ENCODE peak calls at places on chromosomes 12 and 14, in seven cellular contexts. W, C, E, B, M, L and U are unnamed samples.

GRCh38 chr12:123712780-123713319 is 697 bp downstream of the ATP6V0A2 start:
- DNase-seq in L (no peak), B (no peak), W (no peak), E (peak), M (no peak), C (no peak), U (no peak)

GRCh38 chr14:62706217-62706616 is 339.0 kb downstream of the KCNH5 start:
- DNase-seq in E (no peak), W (no peak), B (no peak), C (no peak), L (no peak), M (no peak), U (no peak)

GRCh38 chr12:109542014-109542413 is 31.3 kb downstream of the MMAB start:
- DNase-seq in W (no peak), E (no peak), C (no peak), M (no peak), B (no peak), L (no peak), U (no peak)

GRCh38 chr12:26971963-26972362 is 33.7 kb downstream of the FGFR1OP2 start:
- DNase-seq in M (no peak), C (no peak), W (no peak), E (no peak), B (no peak), L (no peak), U (no peak)

GRCh38 chr14:35331605-35332516 is 39.7 kb downstream of the PSMA6 start:
- DNase-seq in M (no peak), B (no peak), E (peak), C (no peak), L (no peak), W (no peak), U (no peak)

GRCh38 chr12:60684988-60685655 is 1089.3 kb downstream of the SLC16A7 start:
- DNase-seq in E (no peak), C (no peak), L (no peak), B (no peak), W (no peak), M (no peak), U (no peak)

GRCh38 chr12:15788266-15789214 is 648 bp downstream of the EPS8 start:
- DNase-seq in B (no peak), L (peak), W (peak), C (no peak), M (peak), E (peak), U (no peak)

GRCh38 chr12:89038831-89039509 is 313.3 kb downstream of the DUSP6 start:
- DNase-seq in M (no peak), W (no peak), E (no peak), B (no peak), C (no peak), L (no peak), U (no peak)

GRCh38 chr14:28012629-28013415 is 753.8 kb upstream of the FOXG1 start:
- DNase-seq in B (no peak), M (no peak), C (no peak), L (no peak), E (no peak), W (no peak), U (no peak)

GRCh38 chr14:91417983-91418386 is 365 bp upstream of the CCDC88C start:
- DNase-seq in B (no peak), W (no peak), C (no peak), M (peak), L (no peak), E (no peak), U (peak)

GRCh38 chr14:73457050-73457934 is 1.1 kb downstream of the NUMB start:
- DNase-seq in E (peak), W (peak), M (peak), L (no peak), C (no peak), B (no peak), U (peak)

GRCh38 chr12:87054225-87054624 is 798.0 kb upstream of the MGAT4C start:
- DNase-seq in W (no peak), E (no peak), M (no peak), B (no peak), L (no peak), C (no peak), U (no peak)

GRCh38 chr12:7169951-7170350 is 19.5 kb upstream of the PEX5 start:
- DNase-seq in W (no peak), M (no peak), C (no peak), B (no peak), L (no peak), E (no peak), U (no peak)

GRCh38 chr14:57712101-57712500 is 153.8 kb downstream of the SLC35F4 start:
- DNase-seq in C (no peak), E (no peak), M (no peak), L (no peak), W (no peak), B (no peak), U (no peak)

GRCh38 chr12:12539411-12539810 is 23.3 kb downstream of the DUSP16 start:
- DNase-seq in E (no peak), M (no peak), B (no peak), C (no peak), W (no peak), L (no peak), U (no peak)

GRCh38 chr12:119791453-119791852 is 85.7 kb downstream of the CIT start:
- DNase-seq in C (no peak), W (no peak), B (no peak), M (no peak), L (no peak), E (no peak), U (no peak)

GRCh38 chr12:8914716-8915526 is 612 bp downstream of the PHC1 start:
- DNase-seq in C (peak), B (peak), L (no peak), M (peak), W (peak), E (peak), U (peak)

GRCh38 chr12:19110541-19110940 is 19.0 kb upstream of the PLEKHA5 start:
- DNase-seq in B (no peak), W (no peak), C (no peak), E (no peak), M (no peak), L (no peak), U (no peak)

GRCh38 chr12:110371408-110372055 is 32.0 kb downstream of the ANAPC7 start:
- DNase-seq in M (no peak), W (no peak), L (no peak), E (no peak), B (peak), C (no peak), U (no peak)

GRCh38 chr12:110704750-110705149 is 15.8 kb upstream of the HVCN1 start:
- DNase-seq in B (no peak), L (no peak), M (no peak), E (no peak), C (no peak), W (no peak), U (no peak)

GRCh38 chr12:54418441-54419087 is 502 bp downstream of the ITGA5 start:
- DNase-seq in L (no peak), B (peak), W (no peak), E (no peak), C (no peak), M (no peak), U (no peak)

GRCh38 chr12:54419088-54419887 is at the start of gene ITGA5:
- DNase-seq in C (peak), L (no peak), B (peak), M (peak), W (peak), E (no peak), U (peak)

GRCh38 chr12:54421873-54422250 is 2.8 kb upstream of the ITGA5 start:
- DNase-seq in B (no peak), C (no peak), M (no peak), E (no peak), L (no peak), W (no peak), U (no peak)

GRCh38 chr12:54420766-54421144 is 1.7 kb upstream of the ITGA5 start:
- DNase-seq in M (peak), W (no peak), C (peak), E (no peak), L (no peak), B (peak), U (no peak)

DNA sequence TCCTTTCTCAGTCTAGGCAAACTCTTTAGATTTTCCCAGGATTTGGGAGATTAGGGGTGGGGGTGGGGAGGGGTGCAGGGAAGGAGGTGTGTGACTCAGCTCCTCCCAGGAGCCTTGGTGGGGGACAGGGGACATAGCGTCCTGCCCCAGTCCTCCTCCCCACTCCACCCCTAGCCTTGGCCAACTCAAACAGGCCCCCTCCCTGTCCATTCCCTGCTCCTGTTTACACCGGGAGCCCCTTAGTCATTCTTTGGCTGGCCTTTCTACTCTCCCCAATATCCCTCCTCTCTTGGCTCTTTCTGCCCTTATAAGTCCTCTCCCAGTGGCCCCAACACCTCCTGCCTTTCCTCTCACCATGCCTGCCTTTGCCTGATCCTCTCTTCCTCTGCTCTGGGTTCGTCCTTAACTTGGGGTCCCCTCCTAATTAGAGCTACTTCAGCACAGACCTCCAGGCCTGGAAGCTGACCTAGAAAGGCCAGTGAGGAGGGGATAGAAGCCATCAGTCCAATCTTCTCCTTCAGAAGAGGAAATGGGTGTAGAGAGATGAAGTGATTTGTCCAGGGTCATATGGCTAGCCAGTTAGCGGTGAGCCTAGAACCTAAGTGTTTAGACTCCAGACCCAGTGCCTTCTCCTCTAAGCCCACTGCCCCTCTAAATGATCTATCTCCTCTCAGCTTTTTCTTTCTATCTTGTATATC is 2.3 kb upstream of the ITGA5 start:
- DNase-seq in M (peak), B (no peak), L (no peak), C (peak), W (no peak), E (no peak), U (no peak)
- H3K4me3 ChIP-seq in M (no peak), B (peak), L (no peak), C (no peak), W (no peak), E (no peak), U (no peak)

GRCh38 chr12:93315907-93316622 is 61.7 kb upstream of the NUDT4 start:
- DNase-seq in C (no peak), E (no peak), L (no peak), B (no peak), M (no peak), W (no peak), U (no peak)
- H3K27ac ChIP-seq in C (no peak), E (peak), L (no peak), B (no peak), M (no peak), W (no peak), U (no peak)

DNA sequence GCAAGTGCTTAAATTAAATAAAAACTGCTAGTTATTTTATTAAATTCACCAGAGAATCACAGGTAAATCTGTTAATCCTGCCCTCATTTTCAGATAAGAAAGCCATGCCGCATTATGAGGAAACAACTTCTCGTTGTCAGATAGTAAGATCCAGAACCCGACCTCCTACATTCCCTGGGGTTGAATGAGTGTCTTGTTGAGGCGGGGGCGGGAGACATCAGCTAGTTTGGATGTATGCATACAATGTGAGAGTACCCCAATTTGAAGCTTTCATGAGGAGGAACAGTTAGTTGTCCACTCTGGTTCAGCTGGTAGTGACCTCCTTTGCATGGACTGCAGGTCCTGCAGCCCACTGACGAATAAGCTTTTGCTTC is 34.8 kb downstream of the EVL start:
- DNase-seq in W (no peak), C (no peak), L (no peak), B (no peak), E (no peak), M (no peak), U (no peak)
- H3K4me3 ChIP-seq in W (no peak), C (no peak), L (no peak), B (no peak), E (no peak), M (no peak), U (no peak)

DNA sequence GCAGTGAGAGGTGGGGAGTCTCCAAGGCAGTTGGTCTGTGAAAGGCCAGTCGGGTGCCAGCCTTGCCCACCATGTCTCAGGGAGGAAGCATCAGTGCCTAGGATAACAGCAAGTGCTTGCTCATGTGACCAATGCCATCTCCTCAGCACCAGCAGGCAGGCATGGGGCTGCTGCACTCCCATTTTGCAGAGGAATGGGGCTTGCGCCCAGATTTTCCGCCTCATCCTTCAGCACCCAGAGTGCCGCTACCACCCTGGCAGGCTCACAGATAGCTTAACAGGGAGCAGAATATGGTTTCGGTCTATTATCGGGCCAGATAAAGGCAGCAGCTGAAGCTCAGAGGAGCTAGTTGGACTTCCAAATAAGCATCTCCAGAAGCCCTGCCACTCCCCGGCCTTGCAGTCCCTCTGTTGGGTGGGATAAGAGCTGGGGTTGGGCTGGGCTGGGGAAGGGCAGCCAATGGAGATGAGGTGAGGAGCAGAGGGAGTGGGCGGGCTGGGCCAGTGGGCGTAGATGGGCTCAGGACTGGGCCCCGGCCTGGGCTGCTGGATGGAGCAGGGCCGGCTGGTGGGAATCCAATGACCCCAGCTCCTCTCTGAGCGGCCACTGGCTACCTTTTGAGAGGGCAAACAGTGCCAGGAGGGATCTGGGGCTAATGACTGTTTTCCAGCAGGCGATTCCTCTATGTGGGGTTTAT is 8.4 kb upstream of the KRT80 start:
- DNase-seq in M (no peak), L (no peak), B (no peak), C (no peak), W (no peak), E (no peak), U (no peak)
- H3K27ac ChIP-seq in M (no peak), L (no peak), B (no peak), C (no peak), W (no peak), E (no peak), U (no peak)

DNA sequence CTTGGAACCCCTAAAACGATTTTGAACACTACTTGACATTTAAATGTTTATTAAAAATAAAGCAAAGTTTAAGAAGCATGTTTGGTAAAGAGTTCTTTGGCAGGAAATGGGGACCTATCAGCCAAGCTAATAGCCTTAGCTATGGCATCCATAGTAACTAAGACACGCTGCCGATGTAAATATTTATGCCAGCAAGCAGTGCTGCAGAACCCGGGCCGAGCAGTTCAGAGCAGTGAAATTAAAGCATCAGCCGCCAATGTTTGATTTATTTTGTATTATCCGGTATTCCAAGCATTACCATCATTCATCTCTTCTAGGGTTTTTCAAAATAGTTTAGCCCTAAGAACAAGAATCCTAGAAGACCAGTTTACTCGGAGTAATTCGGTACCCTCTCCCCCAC is 61.6 kb downstream of the PPP2R5C start:
- DNase-seq in C (no peak), W (no peak), L (no peak), E (no peak), B (peak), M (no peak), U (no peak)
- H3K4me3 ChIP-seq in C (no peak), W (peak), L (no peak), E (peak), B (peak), M (peak), U (peak)

GRCh38 chr14:37422748-37423147 is 172.3 kb downstream of the FOXA1 start:
- DNase-seq in B (no peak), L (no peak), M (no peak), C (no peak), E (no peak), W (no peak), U (no peak)
- H3K27ac ChIP-seq in B (no peak), L (no peak), M (no peak), C (no peak), E (no peak), W (no peak), U (no peak)

GRCh38 chr12:17411662-17412061 is 678.3 kb downstream of the RERGL start:
- DNase-seq in W (no peak), E (no peak), B (no peak), C (no peak), L (no peak), M (no peak), U (no peak)
- H3K4me3 ChIP-seq in W (no peak), E (no peak), B (no peak), C (no peak), L (no peak), M (no peak), U (no peak)

GRCh38 chr12:130185455-130186100 is 23.3 kb downstream of the FZD10 start:
- DNase-seq in C (no peak), M (no peak), E (no peak), L (no peak), B (no peak), W (no peak), U (no peak)

GRCh38 chr12:130186101-130186465 is 23.8 kb downstream of the FZD10 start:
- DNase-seq in B (no peak), W (no peak), M (no peak), C (peak), E (no peak), L (no peak), U (no peak)

GRCh38 chr12:130181211-130181610 is 18.9 kb downstream of the FZD10 start:
- DNase-seq in W (no peak), B (no peak), C (no peak), M (no peak), E (no peak), L (no peak), U (no peak)

GRCh38 chr12:130184531-130185090 is 22.3 kb downstream of the FZD10 start:
- DNase-seq in L (no peak), W (no peak), E (no peak), C (peak), M (no peak), B (no peak), U (no peak)

GRCh38 chr12:130183585-130184370 is 21.5 kb downstream of the FZD10 start:
- DNase-seq in M (no peak), W (no peak), C (no peak), L (no peak), B (no peak), E (no peak), U (no peak)
- H3K27ac ChIP-seq in M (no peak), W (no peak), C (no peak), L (no peak), B (no peak), E (no peak), U (no peak)